ENCODE peak calls at places on chromosomes 5 and 9, in five cellular contexts. N is LoVo; H is activated CD8-positive, alpha-beta T cell treated with anti-CD3 and anti-CD28 coated beads, Interleukin-2, amount 10 ng/mL, durations not matched to agents 7 days and 5 days; O is suprapubic skin; W is stomach. B is an unnamed sample.

GRCh38 chr9:78668148-78668825 is 371.4 kb downstream of the PSAT1 start:
- DNase-seq in O (no peak), N (peak), W (no peak), H (no peak), B (no peak)

GRCh38 chr5:110258460-110258859 is 468.0 kb downstream of the TMEM232 start:
- DNase-seq in H (no peak), O (no peak), W (no peak), N (no peak), B (no peak)

GRCh38 chr5:152331718-152332117 is 73.4 kb downstream of the NMUR2 start:
- DNase-seq in O (no peak), W (no peak), H (no peak), N (no peak), B (no peak)

GRCh38 chr5:20974423-20974822 is 986.4 kb upstream of the CDH18 start:
- DNase-seq in H (no peak), N (no peak), W (no peak), O (no peak), B (no peak)

GRCh38 chr5:150625831-150626746 is 14.4 kb upstream of the SYNPO start:
- DNase-seq in O (no peak), W (no peak), H (no peak), N (no peak), B (peak)

GRCh38 chr5:71924980-71925379 is 182.3 kb upstream of the MAP1B start:
- DNase-seq in W (no peak), O (no peak), N (peak), H (no peak), B (no peak)

GRCh38 chr9:121684381-121685145 is 33.1 kb downstream of the DAB2IP start:
- DNase-seq in H (peak), N (no peak), W (peak), O (no peak), B (peak)

GRCh38 chr9:91795500-91796241 is 154.4 kb downstream of the ROR2 start:
- DNase-seq in N (peak), O (no peak), W (no peak), H (no peak), B (no peak)

GRCh38 chr5:136011427-136012001 is 17.3 kb upstream of the TGFBI start:
- DNase-seq in W (no peak), H (no peak), O (no peak), N (peak), B (no peak)

GRCh38 chr5:14245526-14245925 is 102.4 kb downstream of the TRIO start:
- DNase-seq in W (no peak), N (no peak), H (no peak), O (no peak), B (no peak)

GRCh38 chr9:75866273-75866871 is 24.1 kb upstream of the PCSK5 start:
- DNase-seq in H (peak), N (peak), W (peak), O (no peak), B (peak)

GRCh38 chr9:100206899-100207298 is 107.9 kb downstream of the INVS start:
- DNase-seq in O (no peak), H (no peak), W (no peak), N (no peak), B (no peak)

GRCh38 chr9:134053401-134053871 is 14.4 kb downstream of the BRD3 start:
- DNase-seq in N (no peak), H (no peak), O (no peak), W (no peak), B (no peak)

GRCh38 chr9:108994695-108995094 is 18.6 kb downstream of the CTNNAL1 start:
- DNase-seq in H (peak), N (no peak), W (peak), O (no peak), B (peak)

GRCh38 chr5:150412319-150413175 is at the start of gene CD74:
- DNase-seq in H (peak), W (peak), N (no peak), O (peak), B (peak)

GRCh38 chr9:105432247-105432857 is 15.5 kb upstream of the FSD1L start:
- DNase-seq in H (no peak), W (no peak), N (no peak), O (no peak), B (no peak)

GRCh38 chr9:37617837-37618236 is 25.4 kb upstream of the TOMM5 start:
- DNase-seq in H (no peak), W (no peak), O (no peak), N (no peak), B (no peak)

GRCh38 chr5:39262981-39263380 is 43.6 kb upstream of the FYB1 start:
- DNase-seq in N (no peak), H (no peak), W (no peak), O (no peak), B (no peak)

GRCh38 chr5:36878421-36879088 is 2.0 kb downstream of the NIPBL start:
- DNase-seq in W (no peak), N (peak), H (no peak), O (no peak), B (peak)

GRCh38 chr5:66639036-66639435 is 42.8 kb downstream of the MAST4 start:
- DNase-seq in W (no peak), O (no peak), H (no peak), N (no peak), B (no peak)

GRCh38 chr5:77850536-77851228 is 74.5 kb upstream of the TBCA start:
- DNase-seq in O (no peak), N (no peak), H (no peak), W (no peak), B (no peak)

GRCh38 chr9:16001856-16002255 is 449.0 kb downstream of the CCDC171 start:
- DNase-seq in H (no peak), O (no peak), N (no peak), W (no peak), B (no peak)

GRCh38 chr5:172775326-172776234 is 4.6 kb upstream of the DUSP1 start:
- DNase-seq in O (peak), W (peak), H (no peak), N (no peak), B (no peak)

GRCh38 chr5:13378073-13378472 is 566.4 kb downstream of the DNAH5 start:
- DNase-seq in O (no peak), W (no peak), H (no peak), N (no peak), B (no peak)

GRCh38 chr9:136604823-136605525 is 57.7 kb upstream of the EGFL7 start:
- DNase-seq in N (no peak), W (peak), O (no peak), H (no peak), B (peak)

GRCh38 chr9:91395106-91395552 is 28.5 kb downstream of the NFIL3 start:
- DNase-seq in N (no peak), O (no peak), H (no peak), W (no peak), B (no peak)

GRCh38 chr5:91478096-91478495 is 95.0 kb upstream of the ARRDC3 start:
- DNase-seq in O (no peak), N (no peak), H (no peak), W (no peak), B (no peak)

GRCh38 chr5:140286424-140286823 is 16.5 kb downstream of the PFDN1 start:
- DNase-seq in W (no peak), O (no peak), H (no peak), N (no peak), B (no peak)

GRCh38 chr9:129027685-129028191 is 393 bp downstream of the SH3GLB2 start:
- DNase-seq in O (no peak), W (peak), N (no peak), H (peak), B (no peak)

GRCh38 chr9:93183663-93184438 is at the start of gene WNK2:
- DNase-seq in O (no peak), W (peak), N (peak), H (peak), B (peak)

GRCh38 chr5:170488576-170488975 is 15.2 kb upstream of the KCNIP1 start:
- DNase-seq in O (no peak), H (no peak), N (no peak), W (no peak), B (no peak)

GRCh38 chr9:85013703-85014102 is 344.2 kb downstream of the NTRK2 start:
- DNase-seq in W (no peak), H (no peak), N (no peak), O (no peak), B (no peak)

GRCh38 chr5:143245929-143246561 is 157.4 kb downstream of the NR3C1 start:
- DNase-seq in H (no peak), N (peak), W (no peak), O (no peak), B (no peak)

GRCh38 chr5:67268233-67269011 is 71.8 kb upstream of the CD180 start:
- DNase-seq in O (peak), H (no peak), W (peak), N (peak), B (no peak)

B was measured in GM20000.